ENCODE peak calls at places on chromosomes 7 and 10, in eight cellular contexts. U, Z, H, T, I, J, L and G are unnamed samples.
A peak's percentile ranks its signal among the peaks of the same experiment; 100 is the strongest.

GRCh38 chr10:121754667-121755066 is 156.4 kb upstream of the FGFR2 start:
- DNase-seq in I (no peak), Z (no peak), H (no peak), L (no peak), T (no peak), U (no peak), J (no peak), G (no peak)

GRCh38 chr7:158310924-158311713 is 276.5 kb downstream of the PTPRN2 start:
- DNase-seq in J (no peak), T (no peak), L (no peak), I (no peak), H (no peak), U (no peak), Z (no peak), G (no peak)

GRCh38 chr7:50335795-50336754 is 31.6 kb downstream of the IKZF1 start:
- DNase-seq in H (no peak), J (peak; percentile 43), T (no peak), U (no peak), I (no peak), L (no peak), Z (peak; percentile 71), G (no peak)

GRCh38 chr7:55172881-55173609 is 154.2 kb downstream of the EGFR start:
- DNase-seq in I (no peak), H (no peak), U (no peak), J (no peak), L (no peak), Z (no peak), T (no peak), G (no peak)

GRCh38 chr7:118158766-118159165 is 25.2 kb upstream of the LSM8 start:
- DNase-seq in T (peak; percentile 8), U (peak; percentile 39), Z (peak; percentile 30), I (no peak), H (no peak), L (no peak), J (peak; percentile 63), G (peak; percentile 60)

GRCh38 chr7:27095897-27096755 is at the start of gene HOXA1:
- DNase-seq in L (peak; percentile 98), H (no peak), Z (peak; percentile 94), I (no peak), T (peak; percentile 94), J (peak; percentile 88), U (peak; percentile 80), G (peak; percentile 88)

GRCh38 chr10:77457266-77457665 is 180.3 kb downstream of the KCNMA1 start:
- DNase-seq in H (no peak), T (no peak), I (no peak), J (no peak), L (no peak), U (no peak), Z (no peak), G (peak; percentile 47)

GRCh38 chr7:155846156-155846555 is 33.9 kb upstream of the SHH start:
- DNase-seq in U (no peak), H (no peak), Z (no peak), J (no peak), T (no peak), I (no peak), L (no peak), G (no peak)

GRCh38 chr10:102629661-102630614 is 14.3 kb upstream of the TRIM8 start:
- DNase-seq in Z (no peak), T (peak; percentile 85), J (peak; percentile 98), I (peak; percentile 85), L (peak; percentile 83), U (no peak), H (peak; percentile 60), G (peak; percentile 85)

GRCh38 chr10:32237644-32238345 is 109.2 kb downstream of the EPC1 start:
- DNase-seq in T (peak; percentile 89), U (no peak), Z (no peak), L (peak; percentile 76), J (no peak), I (no peak), H (no peak), G (no peak)

GRCh38 chr7:118214051-118214832 is 10.3 kb upstream of the ANKRD7 start:
- DNase-seq in H (no peak), T (no peak), U (no peak), J (no peak), Z (peak; percentile 86), I (peak; percentile 81), L (peak; percentile 90), G (peak; percentile 87)

GRCh38 chr7:134364619-134365037 is 47.9 kb upstream of the SLC35B4 start:
- DNase-seq in L (peak; percentile 85), I (peak; percentile 76), H (no peak), T (peak; percentile 95), Z (no peak), U (peak; percentile 29), J (no peak), G (no peak)

GRCh38 chr7:96284838-96285237 is 37.1 kb downstream of the SLC25A13 start:
- DNase-seq in H (no peak), L (peak; percentile 13), J (no peak), T (no peak), I (no peak), U (no peak), Z (no peak), G (no peak)
- H3K4me2 ChIP-seq in H (no peak overlapping the region), L (no peak overlapping the region), J (no peak overlapping the region), T (no peak overlapping the region), I (no peak overlapping the region), U (no peak overlapping the region), Z (no peak overlapping the region), G (no peak overlapping the region)

GRCh38 chr10:6532321-6532720 is 47.8 kb downstream of the PRKCQ start:
- DNase-seq in H (no peak), J (no peak), Z (no peak), L (no peak), I (no peak), U (no peak), T (no peak), G (no peak)

GRCh38 chr10:6530966-6531365 is 49.1 kb downstream of the PRKCQ start:
- DNase-seq in H (no peak), I (no peak), U (no peak), J (no peak), L (no peak), T (no peak), Z (no peak), G (no peak)

GRCh38 chr10:6536102-6536501 is 44.0 kb downstream of the PRKCQ start:
- DNase-seq in I (no peak), L (no peak), Z (no peak), H (no peak), U (no peak), J (no peak), T (no peak), G (no peak)

GRCh38 chr10:6537704-6538103 is 42.4 kb downstream of the PRKCQ start:
- DNase-seq in H (no peak), U (no peak), T (no peak), Z (no peak), I (no peak), J (no peak), L (no peak), G (peak; percentile 40)

GRCh38 chr10:6535365-6535764 is 44.7 kb downstream of the PRKCQ start:
- DNase-seq in T (no peak), H (no peak), U (no peak), I (no peak), Z (no peak), J (no peak), L (no peak), G (no peak)
- H3K79me2 ChIP-seq in T (no peaks in the 10 kb centered on the region), H (no peaks in the 10 kb centered on the region), U (no peaks in the 10 kb centered on the region), I (no peaks in the 10 kb centered on the region), Z (no peaks in the 10 kb centered on the region), J (no peaks in the 10 kb centered on the region), L (no peaks in the 10 kb centered on the region), G (peaks cover 12% of the 10 kb centered on the region)

DNA sequence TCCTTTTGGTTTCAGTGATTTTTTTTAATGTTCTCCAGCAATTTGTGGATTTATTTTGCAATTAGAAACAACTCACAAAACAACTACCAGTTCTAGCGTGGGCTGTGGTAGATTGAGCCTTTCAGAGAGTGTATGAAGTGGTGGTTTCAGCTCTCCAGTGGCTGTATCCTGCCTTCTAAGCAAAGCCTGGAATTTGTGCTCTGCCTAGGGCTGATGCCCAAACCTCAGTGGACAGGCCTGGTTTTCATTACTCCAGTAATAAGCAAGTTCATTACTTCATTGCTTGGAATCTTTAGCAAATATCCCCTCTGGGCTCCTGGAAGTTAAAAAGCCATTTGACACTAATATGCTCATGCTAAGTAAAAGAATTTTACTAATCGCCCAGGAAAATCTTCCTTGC is 35.9 kb downstream of the APBB1IP start:
- DNase-seq in Z (no peak), H (no peak), L (peak; percentile 89), J (no peak), U (no peak), I (no peak), T (no peak), G (no peak)
- H3K4me2 ChIP-seq in Z (no peak overlapping the region), H (no peak overlapping the region), L (peak overlapping the region; percentile 70), J (no peak overlapping the region), U (no peak overlapping the region), I (no peak overlapping the region), T (no peak overlapping the region), G (no peak overlapping the region)

GRCh38 chr10:72505435-72505834 is 120.4 kb downstream of the MICU1 start:
- DNase-seq in U (no peak), L (no peak), H (no peak), I (no peak), Z (no peak), J (no peak), T (no peak), G (no peak)
- H3K79me2 ChIP-seq in U (no peaks in the 10 kb centered on the region), L (no peaks in the 10 kb centered on the region), H (no peaks in the 10 kb centered on the region), I (no peaks in the 10 kb centered on the region), Z (no peaks in the 10 kb centered on the region), J (no peaks in the 10 kb centered on the region), T (no peaks in the 10 kb centered on the region), G (no peaks in the 10 kb centered on the region)